ENCODE peak calls at places on chromosomes 4 and X, in eight cellular contexts. Q is tibial nerve, N is A549, C is Peyer's patch, H is uterus, P is H1, X is suprapubic skin, G is IMR-90. B is an unnamed sample.

GRCh38 chrX:129496625-129497024 is 26.7 kb downstream of the SMARCA1 start:
- DNase-seq in G (peak; percentile 67), H (no peak), Q (no peak), P (no peak), X (no peak), N (no peak), C (no peak), B (no peak)

GRCh38 chr4:184583738-184584502 is 65.3 kb downstream of the CASP3 start:
- DNase-seq in H (no peak), Q (no peak), N (no peak), P (no peak), X (no peak), C (no peak), G (no peak), B (no peak)

GRCh38 chrX:123169247-123169901 is 14.7 kb upstream of the GRIA3 start:
- DNase-seq in H (no peak), P (no peak), N (peak; percentile 34), Q (no peak), C (no peak), G (no peak), X (no peak), B (no peak)

GRCh38 chr4:75552452-75552851 is 3.4 kb upstream of the ODAPH start:
- DNase-seq in C (no peak), X (no peak), N (no peak), G (no peak), P (no peak), H (no peak), Q (no peak), B (no peak)

GRCh38 chr4:146207410-146207809 is 6.9 kb upstream of the REELD1 start:
- DNase-seq in G (no peak), X (no peak), Q (no peak), C (no peak), N (no peak), H (no peak), P (no peak), B (no peak)

GRCh38 chr4:14701896-14702295 is 300.4 kb upstream of the CPEB2 start:
- DNase-seq in Q (no peak), C (no peak), N (no peak), H (no peak), G (no peak), X (no peak), P (no peak), B (peak; percentile 67)

GRCh38 chr4:7652451-7652871 is 217.7 kb upstream of the PSAPL1 start:
- DNase-seq in G (no peak), H (no peak), X (no peak), C (no peak), N (no peak), Q (no peak), P (no peak), B (no peak)

GRCh38 chr4:95363579-95363965 is 185.2 kb downstream of the UNC5C start:
- DNase-seq in N (no peak), H (no peak), G (no peak), Q (no peak), C (no peak), X (no peak), P (no peak), B (no peak)

GRCh38 chrX:38805294-38806053 is 4.2 kb downstream of the MID1IP1 start:
- DNase-seq in Q (peak; percentile 44), X (peak; percentile 84), N (peak; percentile 77), C (peak; percentile 70), H (peak; percentile 69), P (no peak), G (peak; percentile 75), B (peak; percentile 71)

GRCh38 chr4:22668702-22669101 is 24.0 kb upstream of the GBA3 start:
- DNase-seq in X (no peak), G (no peak), H (no peak), Q (no peak), N (no peak), P (no peak), C (no peak), B (no peak)

GRCh38 chrX:49850028-49850427 is 20.9 kb downstream of the PAGE4 start:
- DNase-seq in X (no peak), G (no peak), P (no peak), N (no peak), Q (no peak), H (no peak), C (no peak), B (no peak)

GRCh38 chr4:8594097-8595038 is 1.8 kb downstream of the CPZ start:
- DNase-seq in P (no peak), X (no peak), H (peak; percentile 50), N (peak; percentile 70), G (peak; percentile 72), C (no peak), Q (no peak), B (peak; percentile 49)

GRCh38 chr4:140675599-140676231 is 80.5 kb downstream of the TBC1D9 start:
- DNase-seq in N (no peak), Q (no peak), C (no peak), H (no peak), G (peak; percentile 38), X (no peak), P (no peak), B (no peak)

GRCh38 chrX:70979136-70979762 is 48.4 kb upstream of the SLC7A3 start:
- DNase-seq in H (no peak), X (no peak), N (peak; percentile 42), Q (no peak), P (no peak), G (peak; percentile 52), C (no peak), B (no peak)

GRCh38 chr4:3257691-3258482 is 8.9 kb downstream of the MSANTD1 start:
- DNase-seq in P (no peak), H (no peak), G (peak; percentile 74), C (peak; percentile 44), N (no peak), X (peak; percentile 67), Q (peak; percentile 4), B (no peak)

GRCh38 chr4:151114986-151115385 is 15.6 kb downstream of the RPS3A start:
- DNase-seq in N (no peak), C (no peak), Q (no peak), H (no peak), G (peak; percentile 29), X (no peak), P (no peak), B (no peak)

GRCh38 chr4:111562811-111563210 is 582.4 kb upstream of the FAM241A start:
- DNase-seq in N (no peak), P (no peak), G (peak; percentile 66), Q (no peak), C (no peak), X (no peak), H (no peak), B (no peak)

GRCh38 chrX:2498781-2499302 is 1.9 kb downstream of the DHRSX start:
- DNase-seq in Q (no peak), G (peak; percentile 18), C (no peak), H (no peak), N (peak; percentile 45), P (no peak), X (no peak), B (no peak)

GRCh38 chr4:110854021-110854678 is 231.3 kb upstream of the PITX2 start:
- DNase-seq in P (no peak), N (peak; percentile 2), X (no peak), Q (no peak), H (no peak), C (no peak), G (peak; percentile 84), B (no peak)

GRCh38 chr4:54230479-54231418 is 1.7 kb downstream of the PDGFRA start:
- DNase-seq in X (peak; percentile 86), P (no peak), G (no peak), H (peak; percentile 77), Q (no peak), C (peak; percentile 55), N (no peak), B (no peak)

GRCh38 chr4:54228064-54228527 is 997 bp upstream of the PDGFRA start:
- DNase-seq in P (no peak), Q (peak; percentile 68), N (peak; percentile 55), H (peak; percentile 85), X (peak; percentile 90), G (peak; percentile 82), C (peak; percentile 75), B (peak; percentile 68)

GRCh38 chr4:54227261-54228063 is 1.6 kb upstream of the PDGFRA start:
- DNase-seq in Q (no peak), P (no peak), X (no peak), C (peak; percentile 53), N (peak; percentile 44), G (peak; percentile 80), H (peak; percentile 20), B (peak; percentile 8)

GRCh38 chr4:54229631-54230478 is 762 bp downstream of the PDGFRA start:
- DNase-seq in G (peak; percentile 69), Q (no peak), X (no peak), P (no peak), H (peak; percentile 25), N (no peak), C (no peak), B (no peak)

GRCh38 chr4:54228563-54229501 is at the start of gene PDGFRA:
- DNase-seq in X (peak; percentile 86), Q (peak; percentile 70), H (peak; percentile 87), G (peak; percentile 94), P (no peak), C (no peak), N (no peak), B (peak; percentile 39)
- H3K4me1 ChIP-seq in X (peaks cover 89% of the 10 kb centered on the region), Q (peaks cover 80% of the 10 kb centered on the region), H (no peaks in the 10 kb centered on the region), G (peaks cover 15% of the 10 kb centered on the region), P (peaks cover 38% of the 10 kb centered on the region), C (peaks cover 16% of the 10 kb centered on the region), N (no peaks in the 10 kb centered on the region), B (peaks cover 76% of the 10 kb centered on the region)

GRCh38 chrX:44873415-44874270 is 655 bp downstream of the KDM6A start:
- DNase-seq in H (peak; percentile 59), N (peak; percentile 56), G (peak; percentile 44), C (peak; percentile 61), P (no peak), X (peak; percentile 78), Q (peak; percentile 18), B (peak; percentile 46)
- TF ChIP-seq POLR2A in H (no peak), N (no peak), G (peak; percentile 55), C (no peak), P (no peak), X (no peak), Q (no peak), B (no peak)

DNA sequence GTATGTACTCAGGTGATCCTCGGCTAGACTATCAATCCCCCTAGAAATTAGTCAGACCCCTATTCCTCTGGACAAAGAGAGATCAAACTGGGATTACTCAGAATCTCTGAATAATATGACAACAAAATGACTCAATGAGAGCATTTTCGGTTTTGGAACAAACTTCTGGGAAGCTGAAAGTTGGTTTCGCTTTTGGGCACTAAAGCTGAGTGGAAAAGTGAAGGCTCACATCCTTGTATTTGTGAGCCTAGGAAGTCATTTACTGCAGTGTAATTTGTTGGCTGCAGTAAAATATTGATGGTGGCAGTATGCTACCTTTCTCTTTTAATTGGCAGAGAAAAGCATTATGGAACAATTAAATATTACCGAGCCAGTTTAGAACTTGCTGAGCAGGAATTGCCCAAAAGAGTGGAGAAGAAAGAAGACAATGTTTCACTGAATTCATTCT is 69.4 kb downstream of the AGTR2 start:
- DNase-seq in C (no peak), X (no peak), Q (no peak), G (no peak), H (no peak), N (no peak), P (no peak), B (no peak)
- H3K4me3 ChIP-seq in C (no peak overlapping the region), X (peak overlapping the region; percentile 12), Q (no peak overlapping the region), G (no peak overlapping the region), H (no peak overlapping the region), N (no peak overlapping the region), P (no peak overlapping the region), B (no peak overlapping the region)

DNA sequence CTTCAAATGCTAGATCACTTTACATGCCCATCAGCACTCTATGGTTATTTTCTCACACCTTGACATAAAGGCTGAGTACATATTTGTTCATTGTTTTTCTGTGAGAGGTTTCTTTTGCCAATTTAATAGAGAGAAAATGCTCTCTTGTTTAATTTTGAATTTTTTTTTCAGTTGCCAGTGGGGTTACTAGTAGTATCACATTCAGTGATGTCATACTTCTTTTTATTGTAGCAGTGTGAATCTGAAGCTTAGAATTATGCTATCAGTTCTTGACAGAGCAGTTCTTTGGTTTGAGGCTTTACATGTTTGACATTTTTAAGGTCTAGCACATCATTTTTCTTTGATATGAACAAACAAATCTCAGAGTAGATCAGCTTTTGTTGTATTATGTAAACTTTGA is 185.4 kb downstream of the NWD2 start:
- DNase-seq in G (no peak), C (no peak), Q (no peak), N (no peak), P (no peak), H (no peak), X (no peak), B (no peak)
- H3K4me1 ChIP-seq in G (no peaks in the 10 kb centered on the region), C (no peaks in the 10 kb centered on the region), Q (no peaks in the 10 kb centered on the region), N (peaks cover 18% of the 10 kb centered on the region), P (no peaks in the 10 kb centered on the region), H (no peaks in the 10 kb centered on the region), X (peaks cover 2% of the 10 kb centered on the region), B (peaks cover 94% of the 10 kb centered on the region)

B was measured in body of pancreas.